ENCODE peak calls at places on chromosome 14, in five cellular contexts. One of them, this sample, is unnamed.

GRCh38 chr14:71166434-71166833 is 259.2 kb downstream of the PCNX1 start:
- DNase-seq in H9: no peak
- DNase-seq in fibroblast of mammary gland: peak; percentile 68
- DNase-seq in mesothelial cell of epicardium: no peak
- DNase-seq in MCF 10A: peak; percentile 76
- DNase-seq in this sample: peak; percentile 74

GRCh38 chr14:78164226-78164853 is 5.8 kb upstream of the NRXN3 start:
- DNase-seq in H9: peak; percentile 85
- DNase-seq in fibroblast of mammary gland: peak; percentile 7
- DNase-seq in mesothelial cell of epicardium: no peak
- DNase-seq in MCF 10A: peak; percentile 49
- DNase-seq in this sample: no peak

GRCh38 chr14:86858591-86858990 is 1134.4 kb downstream of the GALC start:
- DNase-seq in H9: no peak
- DNase-seq in fibroblast of mammary gland: no peak
- DNase-seq in mesothelial cell of epicardium: no peak
- DNase-seq in MCF 10A: no peak
- DNase-seq in this sample: no peak

GRCh38 chr14:76910371-76910890 is 84.2 kb downstream of the LRRC74A start:
- DNase-seq in H9: no peak
- DNase-seq in fibroblast of mammary gland: no peak
- DNase-seq in mesothelial cell of epicardium: no peak
- DNase-seq in MCF 10A: no peak
- DNase-seq in this sample: no peak

GRCh38 chr14:23113346-23114119 is 5.5 kb downstream of the CEBPE start:
- DNase-seq in H9: no peak
- DNase-seq in fibroblast of mammary gland: peak; percentile 74
- DNase-seq in mesothelial cell of epicardium: no peak
- DNase-seq in MCF 10A: no peak
- DNase-seq in this sample: no peak

GRCh38 chr14:34181308-34181707 is 230.4 kb upstream of the EGLN3 start:
- DNase-seq in H9: no peak
- DNase-seq in fibroblast of mammary gland: no peak
- DNase-seq in mesothelial cell of epicardium: no peak
- DNase-seq in MCF 10A: no peak
- DNase-seq in this sample: no peak

GRCh38 chr14:48973136-48973535 is 613.0 kb downstream of the RPS29 start:
- DNase-seq in H9: no peak
- DNase-seq in fibroblast of mammary gland: no peak
- DNase-seq in mesothelial cell of epicardium: no peak
- DNase-seq in MCF 10A: no peak
- DNase-seq in this sample: no peak

GRCh38 chr14:33655421-33655820 is 295.5 kb downstream of the EGLN3 start:
- DNase-seq in H9: no peak
- DNase-seq in fibroblast of mammary gland: no peak
- DNase-seq in mesothelial cell of epicardium: no peak
- DNase-seq in MCF 10A: no peak
- DNase-seq in this sample: no peak

GRCh38 chr14:104889374-104889755 is 24.3 kb downstream of the CEP170B start:
- DNase-seq in H9: no peak
- DNase-seq in fibroblast of mammary gland: no peak
- DNase-seq in mesothelial cell of epicardium: no peak
- DNase-seq in MCF 10A: no peak
- DNase-seq in this sample: no peak

GRCh38 chr14:39376671-39377403 is 55.4 kb downstream of the FBXO33 start:
- DNase-seq in H9: no peak
- DNase-seq in fibroblast of mammary gland: peak; percentile 57
- DNase-seq in mesothelial cell of epicardium: no peak
- DNase-seq in MCF 10A: peak; percentile 17
- DNase-seq in this sample: peak; percentile 40
- TF ChIP-seq CTCF in H9: no peak
- TF ChIP-seq CTCF in fibroblast of mammary gland: no peak
- TF ChIP-seq CTCF in mesothelial cell of epicardium: no peak
- TF ChIP-seq CTCF in MCF 10A: no peak
- TF ChIP-seq CTCF in this sample: no peak

GRCh38 chr14:96086032-96086431 is 46.9 kb downstream of the C14orf132 start:
- DNase-seq in H9: no peak
- DNase-seq in fibroblast of mammary gland: peak; percentile 79
- DNase-seq in mesothelial cell of epicardium: no peak
- DNase-seq in MCF 10A: peak; percentile 84
- DNase-seq in this sample: peak; percentile 85

GRCh38 chr14:96085369-96085768 is 46.2 kb downstream of the C14orf132 start:
- DNase-seq in H9: no peak
- DNase-seq in fibroblast of mammary gland: no peak
- DNase-seq in mesothelial cell of epicardium: no peak
- DNase-seq in MCF 10A: peak; percentile 68
- DNase-seq in this sample: no peak

GRCh38 chr14:96088131-96088880 is 49.1 kb downstream of the C14orf132 start:
- DNase-seq in H9: no peak
- DNase-seq in fibroblast of mammary gland: no peak
- DNase-seq in mesothelial cell of epicardium: no peak
- DNase-seq in MCF 10A: no peak
- DNase-seq in this sample: no peak

GRCh38 chr14:96084796-96085195 is 45.6 kb downstream of the C14orf132 start:
- DNase-seq in H9: no peak
- DNase-seq in fibroblast of mammary gland: no peak
- DNase-seq in mesothelial cell of epicardium: no peak
- DNase-seq in MCF 10A: no peak
- DNase-seq in this sample: no peak

GRCh38 chr14:96086574-96087077 is 47.5 kb downstream of the C14orf132 start:
- DNase-seq in H9: no peak
- DNase-seq in fibroblast of mammary gland: peak; percentile 53
- DNase-seq in mesothelial cell of epicardium: no peak
- DNase-seq in MCF 10A: peak; percentile 88
- DNase-seq in this sample: peak; percentile 47
- TF ChIP-seq CTCF in H9: no peak
- TF ChIP-seq CTCF in fibroblast of mammary gland: peak; percentile 21
- TF ChIP-seq CTCF in mesothelial cell of epicardium: no peak
- TF ChIP-seq CTCF in MCF 10A: peak; percentile 34
- TF ChIP-seq CTCF in this sample: peak; percentile 59

DNA sequence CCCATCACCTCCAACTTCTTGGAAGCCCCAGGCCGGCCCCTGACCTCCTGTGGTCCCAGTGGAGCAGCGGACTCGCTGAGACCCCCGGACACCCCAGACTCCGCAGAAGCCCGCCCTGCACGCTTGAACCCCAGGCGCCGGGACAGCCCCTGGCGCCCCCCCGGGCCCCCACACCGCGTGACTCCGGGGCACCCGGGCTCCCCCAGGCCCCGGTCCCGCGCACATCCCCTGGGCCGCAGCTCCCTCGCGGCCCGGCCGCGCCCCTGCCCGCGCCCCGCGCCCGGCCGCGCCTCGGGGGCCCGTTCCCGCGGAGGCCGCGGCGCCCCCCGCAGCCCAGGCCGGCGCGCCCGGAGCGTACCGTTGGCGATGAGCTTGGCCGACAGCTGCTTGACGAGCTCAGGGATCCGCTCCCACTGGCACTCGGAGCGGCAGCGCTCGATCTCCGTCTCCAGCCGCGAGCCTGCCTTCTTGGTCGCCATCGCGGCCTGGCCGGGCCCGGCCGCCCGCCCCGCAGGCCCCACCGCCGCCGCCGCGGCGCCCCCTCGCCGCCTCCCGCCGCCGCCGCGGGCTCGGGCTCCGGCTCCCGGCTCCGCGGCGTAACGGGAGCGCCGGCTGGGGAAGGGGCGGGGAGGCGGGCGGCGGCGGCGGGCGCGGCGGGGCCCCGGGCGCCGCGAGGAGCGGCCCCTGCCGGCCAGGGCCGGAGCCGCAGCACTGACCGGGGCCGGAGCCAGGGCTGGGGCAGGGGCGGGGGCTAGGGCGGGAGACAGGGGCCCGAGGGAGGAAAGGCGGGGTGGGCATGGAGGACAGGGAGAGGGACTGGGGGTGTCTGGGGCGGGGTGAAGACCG is at the start of gene TTC7B:
- DNase-seq in H9: peak; percentile 60
- DNase-seq in fibroblast of mammary gland: no peak
- DNase-seq in mesothelial cell of epicardium: peak; percentile 40
- DNase-seq in MCF 10A: peak; percentile 18
- DNase-seq in this sample: no peak
- TF ChIP-seq CTCF in H9: peak; percentile 29
- TF ChIP-seq CTCF in fibroblast of mammary gland: no peak
- TF ChIP-seq CTCF in mesothelial cell of epicardium: no peak
- TF ChIP-seq CTCF in MCF 10A: peak; percentile 22
- TF ChIP-seq CTCF in this sample: no peak

DNA sequence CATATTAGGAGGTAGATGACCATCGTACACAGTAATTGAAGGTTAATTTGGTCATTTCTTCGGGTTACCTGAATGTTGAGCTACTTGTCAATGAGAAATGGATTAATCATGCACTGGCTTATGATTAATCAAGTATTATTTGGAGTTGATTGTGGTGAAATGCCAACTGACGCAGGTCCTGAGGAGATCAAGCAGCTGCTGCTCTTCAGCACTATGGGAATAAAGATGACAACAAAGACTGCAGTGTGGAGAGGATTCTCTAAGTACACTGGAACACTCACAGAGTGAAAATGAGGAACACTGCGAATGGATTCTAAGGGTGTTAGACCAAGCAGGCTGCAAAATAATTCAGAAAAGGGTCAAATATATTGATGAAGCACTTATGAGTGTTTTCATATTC is 202.8 kb upstream of the DIO2 start:
- DNase-seq in H9: no peak
- DNase-seq in fibroblast of mammary gland: no peak
- DNase-seq in mesothelial cell of epicardium: no peak
- DNase-seq in MCF 10A: no peak
- DNase-seq in this sample: no peak
- TF ChIP-seq CTCF in H9: no peak
- TF ChIP-seq CTCF in fibroblast of mammary gland: no peak
- TF ChIP-seq CTCF in mesothelial cell of epicardium: no peak
- TF ChIP-seq CTCF in MCF 10A: no peak
- TF ChIP-seq CTCF in this sample: no peak

GRCh38 chr14:95647926-95648325 is 38.3 kb upstream of the TCL1B start:
- DNase-seq in H9: no peak
- DNase-seq in fibroblast of mammary gland: no peak
- DNase-seq in mesothelial cell of epicardium: no peak
- DNase-seq in MCF 10A: no peak
- DNase-seq in this sample: no peak

GRCh38 chr14:95651028-95651427 is 35.2 kb upstream of the TCL1B start:
- DNase-seq in H9: no peak
- DNase-seq in fibroblast of mammary gland: no peak
- DNase-seq in mesothelial cell of epicardium: no peak
- DNase-seq in MCF 10A: no peak
- DNase-seq in this sample: no peak

GRCh38 chr14:95649230-95649629 is 37.0 kb upstream of the TCL1B start:
- DNase-seq in H9: no peak
- DNase-seq in fibroblast of mammary gland: no peak
- DNase-seq in mesothelial cell of epicardium: no peak
- DNase-seq in MCF 10A: no peak
- DNase-seq in this sample: no peak

GRCh38 chr14:95645016-95645996 is 40.9 kb upstream of the TCL1B start:
- DNase-seq in H9: no peak
- DNase-seq in fibroblast of mammary gland: no peak
- DNase-seq in mesothelial cell of epicardium: no peak
- DNase-seq in MCF 10A: no peak
- DNase-seq in this sample: no peak
- TF ChIP-seq CTCF in H9: no peak
- TF ChIP-seq CTCF in fibroblast of mammary gland: no peak
- TF ChIP-seq CTCF in mesothelial cell of epicardium: no peak
- TF ChIP-seq CTCF in MCF 10A: no peak
- TF ChIP-seq CTCF in this sample: no peak

DNA sequence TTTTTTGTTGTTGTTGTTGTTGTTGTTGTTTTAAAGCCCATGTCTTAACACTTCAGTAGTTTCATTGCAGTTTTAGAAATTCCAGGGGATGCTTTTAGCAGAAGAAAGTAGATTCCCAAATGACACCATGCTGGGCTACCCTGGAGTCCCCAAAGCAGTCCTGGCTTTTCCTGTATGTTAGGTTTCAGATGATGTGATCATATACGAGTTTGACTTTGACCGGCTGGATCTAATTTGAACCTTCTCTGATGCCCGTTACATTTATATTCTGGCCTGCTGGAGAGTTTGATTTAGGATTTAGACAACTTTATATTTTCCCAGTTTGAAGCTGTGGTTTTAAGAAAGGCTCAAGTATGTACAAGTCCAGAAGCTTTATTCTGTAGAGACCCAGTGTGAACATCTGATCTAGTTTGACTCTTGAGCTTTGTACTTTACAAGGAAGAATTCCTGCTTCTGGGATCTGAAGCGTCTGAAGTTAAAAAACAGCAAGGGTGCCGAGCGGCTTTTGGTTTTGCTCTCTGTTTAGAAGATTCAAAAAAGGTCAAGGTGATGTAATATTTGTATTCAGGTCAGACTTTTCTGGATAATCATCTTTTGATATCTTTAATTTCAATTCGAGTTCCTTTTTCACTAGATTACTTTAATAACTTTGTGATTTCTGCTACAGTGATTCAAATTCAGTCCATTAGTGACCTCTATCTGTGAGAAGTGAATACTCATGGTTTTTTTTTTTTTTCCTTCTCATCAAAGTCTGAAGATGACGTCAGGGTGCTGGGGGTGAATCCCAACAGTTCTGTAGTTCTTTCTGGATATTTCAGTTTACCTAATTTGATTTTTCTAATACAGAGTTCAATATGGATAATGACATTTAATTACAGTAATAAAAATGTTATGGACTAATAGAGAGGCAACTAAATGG is 6.2 kb downstream of the FLRT2 start:
- DNase-seq in H9: no peak
- DNase-seq in fibroblast of mammary gland: peak; percentile 79
- DNase-seq in mesothelial cell of epicardium: no peak
- DNase-seq in MCF 10A: peak; percentile 62
- DNase-seq in this sample: peak; percentile 35
- TF ChIP-seq CTCF in H9: peak; percentile 49
- TF ChIP-seq CTCF in fibroblast of mammary gland: peak; percentile 49
- TF ChIP-seq CTCF in mesothelial cell of epicardium: peak; percentile 49
- TF ChIP-seq CTCF in MCF 10A: peak; percentile 33
- TF ChIP-seq CTCF in this sample: peak; percentile 77